ENCODE peak calls at places on chromosome 14, in seven cellular contexts. One of them, this sample, is unnamed.

GRCh38 chr14:100150932-100151587 is 8.4 kb downstream of the DEGS2 start:
- DNase-seq in RWPE2: no peak
- DNase-seq in heart left ventricle: no peak
- DNase-seq in mammary epithelial cell: peak; percentile 25
- DNase-seq in endodermal cell: no peak
- DNase-seq in cardiac muscle cell: no peak
- DNase-seq in progenitor cell of endocrine pancreas: no peak
- DNase-seq in this sample: no peak

GRCh38 chr14:24938593-24938992 is 111.4 kb downstream of the STXBP6 start:
- DNase-seq in RWPE2: no peak
- DNase-seq in heart left ventricle: no peak
- DNase-seq in mammary epithelial cell: no peak
- DNase-seq in endodermal cell: no peak
- DNase-seq in cardiac muscle cell: no peak
- DNase-seq in progenitor cell of endocrine pancreas: no peak
- DNase-seq in this sample: no peak

GRCh38 chr14:104113631-104114420 is 24.6 kb upstream of the KIF26A start:
- DNase-seq in RWPE2: peak; percentile 71
- DNase-seq in heart left ventricle: peak; percentile 52
- DNase-seq in mammary epithelial cell: no peak
- DNase-seq in endodermal cell: peak; percentile 36
- DNase-seq in cardiac muscle cell: no peak
- DNase-seq in progenitor cell of endocrine pancreas: no peak
- DNase-seq in this sample: peak; percentile 2

GRCh38 chr14:74429221-74429691 is 3.2 kb upstream of the SYNDIG1L start:
- DNase-seq in RWPE2: no peak
- DNase-seq in heart left ventricle: no peak
- DNase-seq in mammary epithelial cell: no peak
- DNase-seq in endodermal cell: peak; percentile 83
- DNase-seq in cardiac muscle cell: no peak
- DNase-seq in progenitor cell of endocrine pancreas: no peak
- DNase-seq in this sample: no peak

GRCh38 chr14:95228240-95228639 is 70.9 kb upstream of the DICER1 start:
- DNase-seq in RWPE2: no peak
- DNase-seq in heart left ventricle: no peak
- DNase-seq in mammary epithelial cell: no peak
- DNase-seq in endodermal cell: no peak
- DNase-seq in cardiac muscle cell: no peak
- DNase-seq in progenitor cell of endocrine pancreas: no peak
- DNase-seq in this sample: no peak

GRCh38 chr14:63438065-63438757 is 105.0 kb downstream of the PPP2R5E start:
- DNase-seq in RWPE2: peak; percentile 93
- DNase-seq in heart left ventricle: no peak
- DNase-seq in mammary epithelial cell: peak; percentile 95
- DNase-seq in endodermal cell: no peak
- DNase-seq in cardiac muscle cell: peak; percentile 98
- DNase-seq in progenitor cell of endocrine pancreas: no peak
- DNase-seq in this sample: no peak

GRCh38 chr14:23449314-23449713 is 13.9 kb upstream of the MYH7 start:
- DNase-seq in RWPE2: no peak
- DNase-seq in heart left ventricle: no peak
- DNase-seq in mammary epithelial cell: no peak
- DNase-seq in endodermal cell: no peak
- DNase-seq in cardiac muscle cell: no peak
- DNase-seq in progenitor cell of endocrine pancreas: no peak
- DNase-seq in this sample: no peak

GRCh38 chr14:51357250-51357649 is 117.2 kb downstream of the TMX1 start:
- DNase-seq in RWPE2: no peak
- DNase-seq in heart left ventricle: no peak
- DNase-seq in mammary epithelial cell: peak; percentile 55
- DNase-seq in endodermal cell: no peak
- DNase-seq in cardiac muscle cell: peak; percentile 38
- DNase-seq in progenitor cell of endocrine pancreas: no peak
- DNase-seq in this sample: no peak

GRCh38 chr14:74508292-74508731 is 14.7 kb downstream of the ISCA2 start:
- DNase-seq in RWPE2: peak; percentile 60
- DNase-seq in heart left ventricle: peak; percentile 38
- DNase-seq in mammary epithelial cell: no peak
- DNase-seq in endodermal cell: peak; percentile 93
- DNase-seq in cardiac muscle cell: no peak
- DNase-seq in progenitor cell of endocrine pancreas: no peak
- DNase-seq in this sample: peak; percentile 39

GRCh38 chr14:29217813-29218450 is 451.3 kb downstream of the FOXG1 start:
- DNase-seq in RWPE2: no peak
- DNase-seq in heart left ventricle: no peak
- DNase-seq in mammary epithelial cell: no peak
- DNase-seq in endodermal cell: no peak
- DNase-seq in cardiac muscle cell: no peak
- DNase-seq in progenitor cell of endocrine pancreas: no peak
- DNase-seq in this sample: no peak

GRCh38 chr14:93830753-93831461 is 42.6 kb upstream of the PRIMA1 start:
- DNase-seq in RWPE2: no peak
- DNase-seq in heart left ventricle: no peak
- DNase-seq in mammary epithelial cell: no peak
- DNase-seq in endodermal cell: no peak
- DNase-seq in cardiac muscle cell: no peak
- DNase-seq in progenitor cell of endocrine pancreas: no peak
- DNase-seq in this sample: no peak

GRCh38 chr14:102795060-102795925 is 18.0 kb downstream of the TRAF3 start:
- DNase-seq in RWPE2: no peak
- DNase-seq in heart left ventricle: no peak
- DNase-seq in mammary epithelial cell: peak; percentile 83
- DNase-seq in endodermal cell: no peak
- DNase-seq in cardiac muscle cell: peak; percentile 94
- DNase-seq in progenitor cell of endocrine pancreas: no peak
- DNase-seq in this sample: no peak

GRCh38 chr14:25607095-25607657 is 557.2 kb upstream of the STXBP6 start:
- DNase-seq in RWPE2: no peak
- DNase-seq in heart left ventricle: no peak
- DNase-seq in mammary epithelial cell: no peak
- DNase-seq in endodermal cell: no peak
- DNase-seq in cardiac muscle cell: no peak
- DNase-seq in progenitor cell of endocrine pancreas: no peak
- DNase-seq in this sample: no peak

GRCh38 chr14:58815046-58815701 is 177.4 kb downstream of the DACT1 start:
- DNase-seq in RWPE2: no peak
- DNase-seq in heart left ventricle: no peak
- DNase-seq in mammary epithelial cell: peak; percentile 8
- DNase-seq in endodermal cell: no peak
- DNase-seq in cardiac muscle cell: peak; percentile 58
- DNase-seq in progenitor cell of endocrine pancreas: no peak
- DNase-seq in this sample: no peak

GRCh38 chr14:51908086-51908485 is 47.7 kb downstream of the GNG2 start:
- DNase-seq in RWPE2: no peak
- DNase-seq in heart left ventricle: no peak
- DNase-seq in mammary epithelial cell: no peak
- DNase-seq in endodermal cell: no peak
- DNase-seq in cardiac muscle cell: no peak
- DNase-seq in progenitor cell of endocrine pancreas: no peak
- DNase-seq in this sample: no peak

GRCh38 chr14:92464156-92464555 is 49.4 kb upstream of the RIN3 start:
- DNase-seq in RWPE2: no peak
- DNase-seq in heart left ventricle: no peak
- DNase-seq in mammary epithelial cell: no peak
- DNase-seq in endodermal cell: peak; percentile 18
- DNase-seq in cardiac muscle cell: no peak
- DNase-seq in progenitor cell of endocrine pancreas: no peak
- DNase-seq in this sample: no peak

GRCh38 chr14:54025661-54026060 is 69.0 kb upstream of the BMP4 start:
- DNase-seq in RWPE2: no peak
- DNase-seq in heart left ventricle: no peak
- DNase-seq in mammary epithelial cell: peak; percentile 41
- DNase-seq in endodermal cell: no peak
- DNase-seq in cardiac muscle cell: peak; percentile 60
- DNase-seq in progenitor cell of endocrine pancreas: no peak
- DNase-seq in this sample: no peak
- TF ChIP-seq CTCF in RWPE2: peak; percentile 88
- TF ChIP-seq CTCF in heart left ventricle: peak; percentile 44
- TF ChIP-seq CTCF in mammary epithelial cell: peak; percentile 62
- TF ChIP-seq CTCF in endodermal cell: peak; percentile 65
- TF ChIP-seq CTCF in cardiac muscle cell: peak; percentile 49
- TF ChIP-seq CTCF in progenitor cell of endocrine pancreas: peak; percentile 37
- TF ChIP-seq CTCF in this sample: no peak

DNA sequence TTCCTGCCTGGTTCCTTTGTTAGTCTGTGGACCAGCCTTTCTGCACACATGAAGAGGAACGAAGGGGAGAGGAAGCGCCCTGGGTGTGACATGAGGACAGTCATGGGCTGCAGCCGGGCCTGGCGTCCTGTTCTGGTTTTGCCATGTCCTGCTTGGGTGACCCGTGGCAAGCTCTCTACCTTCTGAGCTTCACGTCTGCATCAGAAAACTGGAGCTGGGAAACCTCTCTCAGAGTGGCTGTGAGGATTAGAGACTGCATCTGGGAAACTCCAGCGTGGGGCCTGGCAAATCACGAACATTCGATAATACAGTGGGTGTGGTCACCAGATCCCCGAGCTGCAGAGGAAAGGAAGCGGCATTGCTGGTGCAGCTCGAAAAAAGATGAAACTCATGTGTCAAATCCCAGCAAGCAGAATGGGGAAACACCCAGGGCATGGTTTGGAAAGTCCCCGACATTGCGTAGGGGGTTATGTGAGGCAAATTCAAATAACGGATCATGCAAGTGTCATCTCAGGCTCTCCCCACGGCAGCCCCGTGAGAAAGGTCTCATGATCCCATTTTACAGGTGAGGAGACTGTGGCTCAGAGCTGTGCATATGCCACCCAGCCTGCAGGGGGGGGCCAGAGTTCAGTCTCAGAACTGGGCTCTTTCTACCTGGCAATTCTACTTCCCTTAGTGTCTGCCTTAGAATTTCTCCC is 98.2 kb upstream of the VRK1 start:
- DNase-seq in RWPE2: no peak
- DNase-seq in heart left ventricle: no peak
- DNase-seq in mammary epithelial cell: no peak
- DNase-seq in endodermal cell: no peak
- DNase-seq in cardiac muscle cell: no peak
- DNase-seq in progenitor cell of endocrine pancreas: no peak
- DNase-seq in this sample: no peak
- TF ChIP-seq CTCF in RWPE2: no peak
- TF ChIP-seq CTCF in heart left ventricle: no peak
- TF ChIP-seq CTCF in mammary epithelial cell: no peak
- TF ChIP-seq CTCF in endodermal cell: peak; percentile 51
- TF ChIP-seq CTCF in cardiac muscle cell: no peak
- TF ChIP-seq CTCF in progenitor cell of endocrine pancreas: no peak
- TF ChIP-seq CTCF in this sample: no peak

DNA sequence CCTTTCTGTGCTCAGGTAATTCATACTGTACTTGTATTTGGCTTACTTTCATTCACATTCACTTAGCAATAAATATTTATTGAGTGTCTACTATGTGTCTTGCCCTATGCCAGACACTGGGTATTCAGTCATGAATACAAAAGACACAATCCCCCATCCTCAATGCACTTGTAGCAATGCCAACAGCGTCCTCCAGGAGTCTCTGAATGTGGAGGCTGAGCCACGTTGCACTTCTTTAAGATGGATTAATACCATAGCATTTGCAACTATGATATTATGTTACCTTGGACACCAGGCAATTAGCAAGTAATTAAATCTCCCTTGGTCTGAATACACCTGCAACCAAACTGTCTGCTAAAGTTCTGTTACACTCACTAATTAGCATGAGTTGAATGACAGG is 58.8 kb downstream of the OTX2 start:
- DNase-seq in RWPE2: no peak
- DNase-seq in heart left ventricle: no peak
- DNase-seq in mammary epithelial cell: no peak
- DNase-seq in endodermal cell: no peak
- DNase-seq in cardiac muscle cell: no peak
- DNase-seq in progenitor cell of endocrine pancreas: no peak
- DNase-seq in this sample: no peak
- TF ChIP-seq CTCF in RWPE2: no peak
- TF ChIP-seq CTCF in heart left ventricle: no peak
- TF ChIP-seq CTCF in mammary epithelial cell: no peak
- TF ChIP-seq CTCF in endodermal cell: peak; percentile 72
- TF ChIP-seq CTCF in cardiac muscle cell: no peak
- TF ChIP-seq CTCF in progenitor cell of endocrine pancreas: peak; percentile 26
- TF ChIP-seq CTCF in this sample: peak; percentile 21

GRCh38 chr14:37593496-37594237 is 1.4 kb downstream of the FOXA1 start:
- DNase-seq in RWPE2: no peak
- DNase-seq in heart left ventricle: no peak
- DNase-seq in mammary epithelial cell: no peak
- DNase-seq in endodermal cell: no peak
- DNase-seq in cardiac muscle cell: no peak
- DNase-seq in progenitor cell of endocrine pancreas: no peak
- DNase-seq in this sample: no peak

GRCh38 chr14:37592288-37593274 is 2.5 kb downstream of the FOXA1 start:
- DNase-seq in RWPE2: peak; percentile 78
- DNase-seq in heart left ventricle: no peak
- DNase-seq in mammary epithelial cell: no peak
- DNase-seq in endodermal cell: peak; percentile 64
- DNase-seq in cardiac muscle cell: no peak
- DNase-seq in progenitor cell of endocrine pancreas: peak; percentile 33
- DNase-seq in this sample: peak; percentile 40

GRCh38 chr14:37594916-37595808 is at the start of the genes FOXA1 and TTC6:
- DNase-seq in RWPE2: peak; percentile 82
- DNase-seq in heart left ventricle: no peak
- DNase-seq in mammary epithelial cell: peak; percentile 51
- DNase-seq in endodermal cell: peak; percentile 84
- DNase-seq in cardiac muscle cell: peak; percentile 32
- DNase-seq in progenitor cell of endocrine pancreas: peak; percentile 78
- DNase-seq in this sample: peak; percentile 63

GRCh38 chr14:37595809-37596595 is 573 bp downstream of the TTC6 start:
- DNase-seq in RWPE2: peak; percentile 90
- DNase-seq in heart left ventricle: no peak
- DNase-seq in mammary epithelial cell: peak; percentile 97
- DNase-seq in endodermal cell: peak; percentile 83
- DNase-seq in cardiac muscle cell: no peak
- DNase-seq in progenitor cell of endocrine pancreas: peak; percentile 58
- DNase-seq in this sample: peak; percentile 41

DNA sequence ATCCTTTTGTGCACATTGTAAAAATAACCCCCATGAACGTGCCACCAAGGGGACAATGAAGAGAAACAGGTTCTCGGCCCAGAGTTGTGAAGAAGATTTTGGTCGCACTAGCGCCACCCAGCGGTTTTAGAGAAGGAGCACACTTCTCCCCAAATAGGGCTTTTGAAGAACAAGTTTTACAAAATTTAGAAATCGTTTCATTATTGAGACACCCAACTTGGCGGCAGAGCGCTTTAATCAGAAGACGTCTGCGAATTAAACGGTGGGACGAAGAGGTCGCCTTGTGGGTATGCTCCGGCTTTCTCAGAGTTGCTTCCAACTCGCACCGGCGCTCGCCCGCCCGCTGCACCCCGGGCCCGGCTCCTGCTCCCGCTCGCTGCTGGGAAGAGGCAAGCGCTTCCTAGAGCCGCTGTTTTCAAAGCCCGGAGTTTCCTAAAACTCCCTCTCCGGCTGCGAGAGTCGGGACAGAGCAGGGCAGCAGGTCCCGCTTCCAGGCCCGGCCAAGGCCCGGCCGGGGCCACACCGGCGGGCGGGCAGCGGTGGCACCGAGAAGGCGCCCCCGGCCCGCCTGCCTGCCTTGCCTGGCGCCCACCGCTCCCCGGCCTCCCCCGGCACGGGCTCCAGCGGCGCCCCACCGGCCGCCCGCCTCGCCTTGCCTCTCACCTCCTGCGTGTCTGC is 672 bp downstream of the FOXA1 start:
- DNase-seq in RWPE2: no peak
- DNase-seq in heart left ventricle: no peak
- DNase-seq in mammary epithelial cell: peak; percentile 74
- DNase-seq in endodermal cell: peak; percentile 93
- DNase-seq in cardiac muscle cell: peak; percentile 84
- DNase-seq in progenitor cell of endocrine pancreas: peak; percentile 75
- DNase-seq in this sample: peak; percentile 77
- TF ChIP-seq CTCF in RWPE2: peak; percentile 97
- TF ChIP-seq CTCF in heart left ventricle: peak; percentile 60
- TF ChIP-seq CTCF in mammary epithelial cell: peak; percentile 85
- TF ChIP-seq CTCF in endodermal cell: peak; percentile 95
- TF ChIP-seq CTCF in cardiac muscle cell: peak; percentile 84
- TF ChIP-seq CTCF in progenitor cell of endocrine pancreas: peak; percentile 95
- TF ChIP-seq CTCF in this sample: peak; percentile 74

This sample was measured in nephron progenitor cell.